ENCODE peak calls at places on chromosome 4, in ten cellular contexts. E, T, I, X, U, Q, N, K, F and B are unnamed samples.

GRCh38 chr4:179195887-179196286 is 1753.7 kb upstream of the AGA start:
- DNase-seq in Q (no peak), K (no peak), N (no peak), T (no peak), E (no peak), U (no peak), X (no peak), F (no peak), I (no peak), B (no peak)

GRCh38 chr4:185700635-185701034 is 111.4 kb downstream of the SORBS2 start:
- DNase-seq in E (no peak), Q (no peak), U (no peak), I (no peak), T (no peak), F (no peak), N (no peak), X (no peak), K (no peak), B (no peak)

GRCh38 chr4:57320217-57320616 is 210.0 kb upstream of the IGFBP7 start:
- DNase-seq in T (no peak), Q (no peak), F (no peak), X (no peak), I (no peak), E (no peak), N (no peak), U (no peak), K (no peak), B (no peak)

GRCh38 chr4:163350672-163351071 is 7.0 kb downstream of the NPY5R start:
- DNase-seq in Q (no peak), N (peak; percentile 24), I (no peak), F (no peak), T (no peak), U (no peak), X (no peak), K (no peak), E (peak; percentile 48), B (no peak)

GRCh38 chr4:112817933-112818921 is 181.3 kb downstream of the LARP7 start:
- DNase-seq in I (peak; percentile 90), T (peak; percentile 31), X (peak; percentile 96), K (peak; percentile 34), E (peak; percentile 83), Q (peak; percentile 41), F (peak; percentile 27), U (peak; percentile 60), N (peak; percentile 90), B (peak; percentile 25)

GRCh38 chr4:87662871-87663270 is 12.8 kb downstream of the DMP1 start:
- DNase-seq in T (no peak), I (no peak), N (no peak), F (no peak), Q (no peak), X (no peak), U (no peak), E (no peak), K (no peak), B (no peak)

GRCh38 chr4:89751416-89751815 is 85.5 kb downstream of the SNCA start:
- DNase-seq in X (no peak), K (no peak), I (no peak), U (no peak), F (no peak), N (no peak), T (no peak), Q (no peak), E (no peak), B (no peak)

GRCh38 chr4:142781114-142781513 is 65.0 kb downstream of the INPP4B start:
- DNase-seq in E (peak; percentile 16), T (no peak), Q (no peak), X (no peak), K (no peak), N (peak; percentile 36), F (no peak), U (no peak), I (no peak), B (no peak)

GRCh38 chr4:156888762-156889161 is 82.8 kb downstream of the PDGFC start:
- DNase-seq in F (no peak), X (peak; percentile 42), T (no peak), E (peak; percentile 93), K (no peak), I (no peak), N (peak; percentile 92), Q (no peak), U (no peak), B (no peak)

GRCh38 chr4:168511780-168512467 is 15.1 kb downstream of the PALLD start:
- DNase-seq in K (no peak), N (no peak), X (no peak), E (no peak), T (peak; percentile 8), U (peak; percentile 44), Q (no peak), I (no peak), F (no peak), B (no peak)

GRCh38 chr4:119647558-119647957 is 19.0 kb upstream of the PDE5A start:
- DNase-seq in U (no peak), X (peak; percentile 38), I (no peak), K (no peak), N (peak; percentile 64), F (no peak), E (no peak), T (no peak), Q (no peak), B (no peak)

DNA sequence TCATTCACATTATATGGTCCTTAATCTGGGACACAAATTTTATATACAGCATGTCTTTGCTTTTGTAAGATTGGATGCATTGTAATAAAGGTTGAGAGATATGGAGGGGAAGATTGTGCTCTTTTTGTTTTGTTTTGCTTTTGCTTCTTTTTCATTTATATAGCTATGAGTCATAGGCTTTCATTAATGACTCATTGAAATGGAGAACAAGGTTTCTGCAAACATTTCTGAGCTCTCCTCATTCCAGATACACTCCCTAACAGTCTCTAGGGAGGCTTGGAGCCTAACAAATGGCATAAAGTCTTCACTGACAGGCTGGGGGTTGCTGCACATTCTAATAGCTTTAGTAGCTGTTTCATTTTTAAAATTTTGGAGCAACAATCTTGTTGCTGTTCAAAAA is 21.4 kb downstream of the PCDH18 start:
- DNase-seq in N (peak; percentile 95), E (peak; percentile 58), F (no peak), U (no peak), I (no peak), X (peak; percentile 88), T (no peak), K (no peak), Q (no peak), B (no peak)
- H3K27ac ChIP-seq in N (no peak overlapping the region), E (no peak overlapping the region), F (peak overlapping the region; percentile 50), U (peak overlapping the region; percentile 33), I (no peak overlapping the region), X (peak overlapping the region; percentile 42), T (no peak overlapping the region), K (peak overlapping the region; percentile 68), Q (no peak overlapping the region), B (no peak overlapping the region)

GRCh38 chr4:111797455-111798163 is 347.6 kb upstream of the FAM241A start:
- DNase-seq in T (no peak), N (no peak), I (no peak), Q (no peak), F (no peak), X (no peak), E (no peak), K (no peak), U (no peak), B (no peak)
- H3K4me3 ChIP-seq in T (no peak overlapping the region), N (no peak overlapping the region), I (no peak overlapping the region), Q (no peak overlapping the region), F (no peak overlapping the region), X (no peak overlapping the region), E (no peak overlapping the region), K (no peak overlapping the region), U (no peak overlapping the region), B (no peak overlapping the region)

DNA sequence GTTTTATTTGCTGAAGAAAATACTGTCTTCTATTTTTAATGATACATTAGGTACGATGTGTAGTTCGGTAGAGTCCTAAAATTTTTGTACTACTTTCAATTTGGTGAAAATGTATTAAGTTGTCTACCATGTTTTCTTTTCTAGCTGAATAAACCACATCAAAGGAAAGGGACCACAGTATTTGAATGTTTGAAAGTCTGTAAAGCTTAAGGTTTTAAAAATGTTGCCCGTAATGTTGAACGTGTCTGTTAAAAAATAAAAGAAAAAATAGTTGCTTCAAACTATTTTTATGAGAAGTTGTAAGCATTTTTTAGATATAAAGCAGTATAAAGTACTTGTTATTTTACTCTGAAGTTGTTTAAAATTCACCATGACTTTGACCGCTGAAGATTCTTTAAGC is 3.2 kb downstream of the CDKN2AIP start:
- DNase-seq in I (no peak), F (no peak), E (no peak), Q (no peak), U (no peak), X (no peak), N (no peak), T (no peak), K (no peak), B (no peak)
- H3K36me3 ChIP-seq in I (peaks cover 27% of the 10 kb centered on the region), F (no peaks in the 10 kb centered on the region), E (peaks cover 25% of the 10 kb centered on the region), Q (peaks cover 14% of the 10 kb centered on the region), U (peaks cover 69% of the 10 kb centered on the region), X (peaks cover 15% of the 10 kb centered on the region), N (peaks cover 7% of the 10 kb centered on the region), T (peaks cover 24% of the 10 kb centered on the region), K (peaks cover 59% of the 10 kb centered on the region), B (no peaks in the 10 kb centered on the region)

GRCh38 chr4:121190389-121190788 is 26.3 kb upstream of the TNIP3 start:
- DNase-seq in X (no peak), K (no peak), N (no peak), Q (no peak), F (no peak), U (no peak), E (no peak), I (no peak), T (no peak), B (no peak)
- H3K27ac ChIP-seq in X (no peak overlapping the region), K (no peak overlapping the region), N (no peak overlapping the region), Q (no peak overlapping the region), F (no peak overlapping the region), U (no peak overlapping the region), E (no peak overlapping the region), I (no peak overlapping the region), T (no peak overlapping the region), B (no peak overlapping the region)